ENCODE peak calls at places on chromosome 11, in eight cellular contexts. E is body of pancreas, V is A549, P is heart right ventricle, F is A172, Z is lung microvascular endothelial cell, Y is colonic mucosa, M is HFFc6. X is an unnamed sample.

GRCh38 chr11:47861762-47862161 is 13.6 kb upstream of the NUP160 start:
- DNase-seq in Z (peak; percentile 69), M (peak; percentile 48), P (no peak), Y (no peak), E (no peak), V (no peak), F (peak; percentile 79), X (peak; percentile 74)

GRCh38 chr11:45930031-45930794 is 7.8 kb downstream of the LARGE2 start:
- DNase-seq in M (no peak), F (no peak), E (peak; percentile 76), V (no peak), Y (peak; percentile 74), Z (no peak), P (peak; percentile 58), X (no peak)

GRCh38 chr11:126719740-126720139 is 280.8 kb downstream of the KIRREL3 start:
- DNase-seq in P (no peak), Z (no peak), E (no peak), Y (no peak), V (no peak), F (no peak), M (no peak), X (no peak)

GRCh38 chr11:57800444-57801184 is 39.0 kb downstream of the CTNND1 start:
- DNase-seq in Y (peak; percentile 48), V (peak; percentile 88), M (peak; percentile 75), Z (peak; percentile 85), P (no peak), F (peak; percentile 77), E (peak; percentile 68), X (peak; percentile 74)

GRCh38 chr11:64998141-64998540 is 1.4 kb upstream of the BATF2 start:
- DNase-seq in E (no peak), F (no peak), P (no peak), Z (no peak), M (no peak), V (no peak), Y (peak; percentile 43), X (no peak)

GRCh38 chr11:72669527-72669926 is 4.7 kb downstream of the PDE2A start:
- DNase-seq in Z (no peak), M (no peak), P (no peak), V (no peak), E (no peak), F (no peak), Y (no peak), X (no peak)

GRCh38 chr11:8325905-8326304 is 62.2 kb upstream of the LMO1 start:
- DNase-seq in Y (no peak), P (no peak), E (no peak), Z (no peak), V (no peak), M (no peak), F (no peak), X (no peak)

GRCh38 chr11:27703453-27703852 is 3.2 kb upstream of the BDNF start:
- DNase-seq in V (no peak), Y (no peak), M (peak; percentile 70), Z (peak; percentile 47), F (peak; percentile 26), P (no peak), E (no peak), X (peak; percentile 89)

GRCh38 chr11:97111559-97111958 is 721.7 kb downstream of the JRKL start:
- DNase-seq in F (no peak), E (no peak), M (no peak), Y (no peak), V (no peak), P (no peak), Z (no peak), X (no peak)

GRCh38 chr11:122505304-122506006 is 150.1 kb upstream of the UBASH3B start:
- DNase-seq in F (peak; percentile 66), M (peak; percentile 84), V (peak; percentile 41), Z (peak; percentile 82), Y (peak; percentile 66), E (peak; percentile 84), P (peak; percentile 74), X (peak; percentile 95)

GRCh38 chr11:46235777-46236688 is 41.4 kb upstream of the CREB3L1 start:
- DNase-seq in M (no peak), Y (no peak), V (no peak), F (no peak), Z (no peak), E (no peak), P (no peak), X (no peak)

GRCh38 chr11:64356498-64357411 is 2.2 kb upstream of the RPS6KA4 start:
- DNase-seq in M (peak; percentile 53), V (peak; percentile 88), F (peak; percentile 57), P (no peak), Z (peak; percentile 33), E (peak; percentile 60), Y (no peak), X (no peak)

GRCh38 chr11:65663634-65664200 is 1.0 kb upstream of the RELA start:
- DNase-seq in F (peak; percentile 11), Z (peak; percentile 51), V (peak; percentile 61), E (peak; percentile 65), P (peak; percentile 69), M (no peak), Y (peak; percentile 74), X (peak; percentile 52)

GRCh38 chr11:75342231-75342918 is 9.1 kb downstream of the ARRB1 start:
- DNase-seq in Y (peak; percentile 38), P (no peak), Z (no peak), M (no peak), V (no peak), F (peak; percentile 70), E (no peak), X (no peak)

GRCh38 chr11:29319231-29319630 is 697.6 kb downstream of the KCNA4 start:
- DNase-seq in P (no peak), E (no peak), V (no peak), Z (no peak), F (peak; percentile 15), Y (no peak), M (no peak), X (peak; percentile 62)

GRCh38 chr11:123091541-123091940 is 29.6 kb upstream of the HSPA8 start:
- DNase-seq in Z (no peak), P (no peak), F (no peak), M (no peak), Y (no peak), V (no peak), E (no peak), X (no peak)

GRCh38 chr11:69700278-69701140 is 3.3 kb downstream of the FGF19 start:
- DNase-seq in Y (no peak), F (peak; percentile 84), Z (peak; percentile 76), M (peak; percentile 36), V (peak; percentile 38), E (peak; percentile 65), P (peak; percentile 82), X (peak; percentile 75)

GRCh38 chr11:111449696-111450479 is 62.3 kb downstream of the BTG4 start:
- DNase-seq in Y (no peak), E (no peak), M (no peak), P (no peak), F (no peak), V (no peak), Z (no peak), X (no peak)

GRCh38 chr11:75924966-75925784 is 110.2 kb downstream of the UVRAG start:
- DNase-seq in F (peak; percentile 31), E (no peak), Z (peak; percentile 21), Y (no peak), P (no peak), M (peak; percentile 5), V (no peak), X (no peak)

GRCh38 chr11:61510980-61511373 is 2.4 kb downstream of the LRRC10B start:
- DNase-seq in V (no peak), P (no peak), Z (no peak), Y (no peak), M (no peak), E (no peak), F (no peak), X (no peak)

GRCh38 chr11:107331728-107332127 is 125.9 kb downstream of the CWF19L2 start:
- DNase-seq in E (no peak), Y (no peak), M (no peak), F (no peak), V (no peak), P (no peak), Z (no peak), X (no peak)

GRCh38 chr11:1744879-1745700 is 5.3 kb downstream of the IFITM10 start:
- DNase-seq in M (no peak), Z (no peak), V (no peak), E (no peak), Y (no peak), F (no peak), P (peak; percentile 48), X (no peak)

GRCh38 chr11:13184295-13184794 is 93.2 kb upstream of the BMAL1 start:
- DNase-seq in Z (no peak), Y (no peak), E (no peak), P (no peak), V (no peak), M (no peak), F (no peak), X (no peak)

GRCh38 chr11:43072911-43073310 is 238.9 kb upstream of the API5 start:
- DNase-seq in F (no peak), V (no peak), P (no peak), M (no peak), Z (no peak), Y (no peak), E (no peak), X (no peak)

GRCh38 chr11:45076761-45077160 is 69.7 kb upstream of the PRDM11 start:
- DNase-seq in E (no peak), Z (no peak), Y (no peak), P (no peak), F (no peak), M (peak; percentile 37), V (no peak), X (no peak)

GRCh38 chr11:78349614-78350013 is 68.0 kb downstream of the GAB2 start:
- DNase-seq in V (no peak), M (no peak), Z (no peak), F (no peak), Y (no peak), P (no peak), E (no peak), X (peak; percentile 31)

GRCh38 chr11:2563216-2564007 is 118.6 kb downstream of the KCNQ1 start:
- DNase-seq in P (peak; percentile 5), V (no peak), F (no peak), M (no peak), E (no peak), Z (no peak), Y (no peak), X (no peak)

GRCh38 chr11:35725880-35726279 is 63.3 kb downstream of the TRIM44 start:
- DNase-seq in Y (no peak), P (no peak), E (no peak), F (peak; percentile 85), Z (peak; percentile 64), V (no peak), M (peak; percentile 63), X (peak; percentile 88)

GRCh38 chr11:45853616-45854219 is 6.4 kb downstream of the CRY2 start:
- DNase-seq in Z (no peak), F (no peak), V (no peak), M (no peak), Y (no peak), P (peak; percentile 70), E (no peak), X (no peak)

GRCh38 chr11:103007521-103007920 is 52.0 kb upstream of the MMP13 start:
- DNase-seq in P (no peak), E (no peak), F (no peak), Z (no peak), M (peak; percentile 83), Y (no peak), V (no peak), X (peak; percentile 55)

GRCh38 chr11:57500926-57501325 is 14.6 kb downstream of the SLC43A1 start:
- DNase-seq in V (no peak), P (no peak), F (no peak), E (no peak), M (no peak), Z (no peak), Y (no peak), X (no peak)

GRCh38 chr11:61539009-61539408 is 30.5 kb downstream of the LRRC10B start:
- DNase-seq in F (no peak), M (no peak), Y (no peak), Z (no peak), V (no peak), P (no peak), E (no peak), X (no peak)

GRCh38 chr11:117064275-117064674 is 34.0 kb downstream of the SIK3 start:
- DNase-seq in F (peak; percentile 48), P (no peak), M (peak; percentile 53), E (no peak), Z (no peak), Y (no peak), V (no peak), X (peak; percentile 68)

GRCh38 chr11:37248145-37248544 is 650.1 kb upstream of the RAG2 start:
- DNase-seq in E (no peak), P (no peak), Z (no peak), Y (no peak), F (no peak), M (no peak), V (no peak), X (no peak)